ENCODE peak calls at places on chromosomes 16 and 17, in five cellular contexts. R, J, N, P and F are unnamed samples.

GRCh38 chr17:65261682-65262636 is 124.8 kb downstream of the RGS9 start:
- DNase-seq in P (no peak), J (no peak), N (no peak), R (no peak), F (no peak)

GRCh38 chr16:25235991-25236390 is 19.2 kb downstream of the AQP8 start:
- DNase-seq in J (no peak), R (no peak), P (no peak), N (no peak), F (no peak)

GRCh38 chr17:57182621-57183020 is 73.7 kb upstream of the MSI2 start:
- DNase-seq in J (no peak), R (no peak), P (no peak), N (no peak), F (no peak)

GRCh38 chr17:55154101-55154500 is 110.7 kb upstream of the HLF start:
- DNase-seq in N (no peak), P (no peak), R (no peak), J (no peak), F (no peak)

GRCh38 chr16:5000573-5001001 is 33.1 kb downstream of the NAGPA start:
- DNase-seq in R (no peak), J (no peak), P (no peak), N (no peak), F (no peak)

GRCh38 chr17:39002991-39003715 is 36.0 kb upstream of the FBXO47 start:
- DNase-seq in N (peak), R (peak), J (no peak), P (no peak), F (peak)

GRCh38 chr16:54792811-54793210 is 137.9 kb upstream of the IRX5 start:
- DNase-seq in R (no peak), N (no peak), J (no peak), P (no peak), F (no peak)

GRCh38 chr17:56913000-56913866 is 616 bp downstream of the TRIM25 start:
- DNase-seq in N (peak), R (no peak), J (no peak), P (no peak), F (no peak)

GRCh38 chr17:61410100-61410551 is 10.5 kb downstream of the TBX2 start:
- DNase-seq in R (peak), J (peak), N (no peak), P (no peak), F (no peak)

GRCh38 chr16:74709477-74709877 is 8.8 kb upstream of the MLKL start:
- DNase-seq in P (peak), R (no peak), N (peak), J (peak), F (no peak)

GRCh38 chr16:9650284-9650683 is 531.9 kb downstream of the GRIN2A start:
- DNase-seq in J (no peak), N (no peak), R (no peak), P (no peak), F (no peak)

GRCh38 chr16:55710466-55710865 is 54.7 kb downstream of the SLC6A2 start:
- DNase-seq in N (no peak), J (no peak), R (no peak), P (peak), F (no peak)

GRCh38 chr16:66898207-66898606 is 17.9 kb downstream of the PDP2 start:
- DNase-seq in P (no peak), R (no peak), J (peak), N (no peak), F (no peak)

GRCh38 chr16:54466233-54466632 is 179.6 kb upstream of the IRX3 start:
- DNase-seq in J (no peak), P (no peak), N (no peak), R (no peak), F (no peak)

GRCh38 chr17:64095144-64095882 is 34.6 kb downstream of the ERN1 start:
- DNase-seq in P (no peak), R (no peak), N (no peak), J (no peak), F (no peak)

GRCh38 chr16:18983565-18984424 is at the start of gene TMC7:
- DNase-seq in R (peak), J (peak), P (no peak), N (no peak), F (no peak)

GRCh38 chr17:69918164-69918563 is 156.9 kb upstream of the KCNJ16 start:
- DNase-seq in J (no peak), N (no peak), R (no peak), P (no peak), F (no peak)

GRCh38 chr16:67241008-67241900 is 6.0 kb downstream of the FHOD1 start:
- DNase-seq in R (no peak), N (no peak), P (no peak), J (no peak), F (peak)

GRCh38 chr16:84090212-84090611 is 26.5 kb downstream of the MBTPS1 start:
- DNase-seq in J (no peak), P (peak), N (no peak), R (no peak), F (no peak)

GRCh38 chr17:65527857-65528591 is 33.4 kb downstream of the AXIN2 start:
- DNase-seq in R (peak), J (no peak), N (no peak), P (no peak), F (peak)

GRCh38 chr17:49616546-49617205 is 41.0 kb downstream of the NXPH3 start:
- DNase-seq in J (peak), P (no peak), R (peak), N (no peak), F (peak)

GRCh38 chr17:40614431-40615294 is 33.0 kb downstream of the SMARCE1 start:
- DNase-seq in P (no peak), J (no peak), R (no peak), N (no peak), F (no peak)

GRCh38 chr17:51612692-51613091 is 352.3 kb downstream of the UTP18 start:
- DNase-seq in P (no peak), N (no peak), R (no peak), J (no peak), F (no peak)

GRCh38 chr16:3610698-3611144 is 685 bp downstream of the SLX4 start:
- DNase-seq in P (no peak), N (no peak), J (no peak), R (peak), F (no peak)

GRCh38 chr17:74417178-74418045 is 14.5 kb upstream of the GPRC5C start:
- DNase-seq in R (no peak), N (no peak), J (no peak), P (no peak), F (no peak)

GRCh38 chr16:23374721-23375120 is 72.6 kb downstream of the SCNN1B start:
- DNase-seq in N (no peak), R (no peak), P (no peak), J (no peak), F (no peak)

GRCh38 chr17:77451271-77451893 is 310.6 kb downstream of the SEC14L1 start:
- DNase-seq in P (peak), R (no peak), N (peak), J (peak), F (no peak)

GRCh38 chr17:72915631-72916081 is 176.8 kb downstream of the SLC39A11 start:
- DNase-seq in P (no peak), N (no peak), R (no peak), J (no peak), F (no peak)

GRCh38 chr17:45160505-45161287 is 979 bp upstream of the HEXIM2 start:
- DNase-seq in R (peak), P (peak), N (peak), J (peak), F (peak)

GRCh38 chr17:45156242-45156641 is 5.4 kb upstream of the HEXIM2 start:
- DNase-seq in N (no peak), R (no peak), J (no peak), P (no peak), F (no peak)

GRCh38 chr17:45161288-45162021 is at the start of gene HEXIM2:
- DNase-seq in P (peak), N (peak), J (peak), R (peak), F (peak)

GRCh38 chr17:45164734-45165269 is 3.1 kb downstream of the HEXIM2 start:
- DNase-seq in N (no peak), J (no peak), P (no peak), R (no peak), F (no peak)

GRCh38 chr17:45162022-45162687 is 480 bp downstream of the HEXIM2 start:
- DNase-seq in J (peak), R (no peak), P (no peak), N (no peak), F (no peak)
- H3K4me3 ChIP-seq in J (peak), R (peak), P (peak), N (peak), F (peak)

DNA sequence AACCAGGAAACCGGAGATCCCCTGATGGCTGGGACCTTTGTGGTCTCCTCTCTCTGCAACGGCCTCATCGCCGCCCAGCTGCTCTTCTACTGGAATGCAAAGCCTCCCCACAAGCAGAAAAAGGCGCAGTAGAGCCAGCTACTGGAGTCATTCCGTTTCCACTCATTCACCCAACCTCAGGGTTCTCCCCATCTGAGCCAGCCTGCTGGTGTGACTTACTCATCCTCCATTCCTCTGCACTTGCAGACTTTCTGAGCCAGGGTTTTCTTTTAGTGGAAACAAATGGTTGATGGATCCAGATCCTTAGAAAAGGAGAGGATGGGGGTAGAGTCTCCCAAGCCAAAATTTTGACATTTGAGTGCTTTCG is 2.5 kb downstream of the SOX15 start:
- DNase-seq in P (no peak), J (no peak), N (no peak), R (no peak), F (no peak)
- H3K4me3 ChIP-seq in P (no peak), J (no peak), N (no peak), R (no peak), F (no peak)

GRCh38 chr16:85659805-85660511 is 28.8 kb downstream of the GINS2 start:
- DNase-seq in P (peak), R (peak), J (peak), N (peak), F (no peak)
- H3K4me3 ChIP-seq in P (no peak), R (no peak), J (no peak), N (no peak), F (no peak)

GRCh38 chr16:81810894-81811538 is 31.9 kb downstream of the PLCG2 start:
- DNase-seq in J (no peak), R (no peak), N (no peak), P (no peak), F (no peak)

GRCh38 chr16:81814751-81815428 is 35.8 kb downstream of the PLCG2 start:
- DNase-seq in N (no peak), P (no peak), J (no peak), R (no peak), F (no peak)

GRCh38 chr16:81815429-81815766 is 36.3 kb downstream of the PLCG2 start:
- DNase-seq in N (no peak), J (no peak), R (no peak), P (no peak), F (no peak)

GRCh38 chr16:81816351-81816750 is 37.3 kb downstream of the PLCG2 start:
- DNase-seq in J (no peak), P (no peak), R (no peak), N (no peak), F (no peak)

DNA sequence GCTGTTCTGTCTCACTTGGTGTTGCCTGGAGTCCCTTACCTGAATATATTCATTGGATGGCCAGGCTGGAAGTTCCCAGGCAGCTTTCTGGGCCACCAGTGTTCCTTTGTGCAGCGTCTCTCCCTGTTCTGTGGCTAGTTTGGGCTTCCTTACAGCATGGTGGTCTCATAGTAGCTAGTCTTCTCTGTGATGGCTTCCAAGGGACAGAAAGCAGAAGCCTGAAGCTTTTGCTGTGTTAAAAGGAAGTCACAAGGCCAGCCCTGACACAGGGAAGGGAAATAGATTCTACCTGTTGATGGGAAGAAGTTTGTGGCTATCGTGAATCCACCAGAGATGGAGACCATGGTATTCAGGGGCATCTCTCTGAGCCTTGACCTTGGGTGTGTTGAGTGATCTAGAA is 34.6 kb downstream of the PLCG2 start:
- DNase-seq in P (no peak), N (no peak), R (no peak), J (no peak), F (no peak)
- H3K4me3 ChIP-seq in P (no peak), N (no peak), R (no peak), J (no peak), F (no peak)

GRCh38 chr17:58344791-58345157 is 7.2 kb downstream of the SUPT4H1 start:
- DNase-seq in J (no peak), R (no peak), P (peak), N (peak), F (no peak)
- H3K4me3 ChIP-seq in J (no peak), R (no peak), P (peak), N (peak), F (no peak)

GRCh38 chr17:59155439-59156177 is at the start of gene PRR11:
- DNase-seq in R (peak), N (peak), J (peak), P (peak), F (no peak)

GRCh38 chr17:59154721-59155438 is at the start of gene SKA2:
- DNase-seq in R (peak), N (peak), J (peak), P (peak), F (peak)

GRCh38 chr17:59165933-59166342 is 10.4 kb downstream of the PRR11 start:
- DNase-seq in P (peak), J (no peak), R (peak), N (no peak), F (no peak)

GRCh38 chr17:59161477-59161876 is 5.9 kb downstream of the PRR11 start:
- DNase-seq in R (no peak), J (no peak), P (no peak), N (no peak), F (no peak)

DNA sequence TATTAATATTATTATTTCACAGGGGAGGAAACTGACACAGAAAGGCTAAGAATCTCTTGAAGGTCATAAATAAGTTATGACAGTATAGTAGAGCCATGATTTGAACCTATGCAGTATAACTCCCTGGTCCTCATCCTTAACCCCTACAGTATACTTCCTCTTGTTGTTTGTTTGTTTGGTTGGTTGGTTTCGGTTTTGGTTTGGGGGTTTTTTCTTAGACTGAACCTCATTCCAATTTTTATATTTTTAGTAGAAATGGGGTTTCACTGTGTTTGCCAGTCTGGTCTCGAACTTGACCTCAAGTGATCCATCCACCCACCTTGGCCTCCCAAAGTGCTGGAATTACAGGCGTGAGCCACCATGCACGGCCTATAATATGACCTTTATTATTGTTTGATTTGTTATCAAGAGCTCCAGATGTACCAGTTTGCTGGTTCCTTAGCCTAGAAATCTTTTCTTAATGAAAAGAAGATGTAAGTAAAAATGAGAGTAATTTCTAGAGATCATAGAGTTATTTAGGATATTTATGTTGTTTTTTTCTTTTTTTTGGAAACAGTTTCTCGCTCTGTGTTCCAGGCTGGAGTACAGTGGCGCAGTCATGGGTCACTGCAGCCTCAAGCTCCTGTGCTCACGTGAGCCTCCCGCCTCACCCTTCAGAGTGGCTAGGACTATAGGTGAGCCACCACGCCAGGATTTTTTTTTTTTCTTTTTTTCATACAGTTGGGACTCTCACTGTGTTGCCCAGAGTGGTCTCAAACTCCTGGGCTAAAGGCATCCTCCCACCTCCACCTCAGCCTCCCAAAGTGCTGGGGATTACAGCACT is 4.9 kb downstream of the PRR11 start:
- DNase-seq in J (no peak), N (no peak), P (no peak), R (peak), F (no peak)
- H3K4me3 ChIP-seq in J (no peak), N (no peak), P (no peak), R (no peak), F (no peak)

GRCh38 chr16:88381820-88382451 is 823 bp upstream of the ZNF469 start:
- DNase-seq in N (no peak), R (no peak), J (peak), P (no peak), F (no peak)
- H3K4me3 ChIP-seq in N (no peak), R (no peak), J (no peak), P (no peak), F (no peak)

GRCh38 chr17:43369986-43370385 is 28.8 kb upstream of the ARL4D start:
- DNase-seq in N (no peak), J (no peak), P (no peak), R (no peak), F (no peak)
- H3K4me3 ChIP-seq in N (peak), J (no peak), P (no peak), R (peak), F (peak)

GRCh38 chr17:21513012-21513570 is 136.9 kb downstream of the KCNJ12 start:
- DNase-seq in R (peak), N (peak), J (peak), P (peak), F (peak)
- H3K4me3 ChIP-seq in R (peak), N (no peak), J (no peak), P (no peak), F (peak)